ENCODE peak calls at places on chromosome 20, in ten cellular contexts. K is A549; N is NCI-H1436; C is amniotic stem cell; F is left cardiac atrium; W is mucosa of gallbladder; V is fibroblast of the aortic adventitia; G is stimulated activated CD4-positive, alpha-beta T cell treated with anti-CD3 and anti-CD28 coated beads, Interleukin-12 subunit alpha, Interleukin-12 subunit beta, amount 100 ng/mL, for 48 hours; O is body of pancreas; J is T follicular helper cell. B is an unnamed sample.

GRCh38 chr20:12838261-12838866 is 170.4 kb upstream of the SPTLC3 start:
- DNase-seq in K (peak), N (no peak), C (no peak), F (no peak), W (no peak), V (no peak), G (no peak), O (no peak), J (no peak), B (no peak)

GRCh38 chr20:47664744-47665143 is 120.5 kb downstream of the SULF2 start:
- DNase-seq in K (no peak), N (no peak), C (no peak), F (no peak), W (no peak), V (no peak), G (no peak), O (no peak), J (no peak), B (no peak)

GRCh38 chr20:37615507-37616425 is 78.1 kb upstream of the CTNNBL1 start:
- DNase-seq in K (peak), N (peak), C (no peak), F (no peak), W (no peak), V (no peak), G (peak), O (no peak), J (no peak), B (no peak)

GRCh38 chr20:36175016-36175415 is 20.5 kb downstream of the EPB41L1 start:
- DNase-seq in K (no peak), N (no peak), C (no peak), F (no peak), W (no peak), V (peak), G (no peak), O (no peak), J (no peak), B (peak)

GRCh38 chr20:23116301-23117089 is 30.4 kb upstream of the CD93 start:
- DNase-seq in K (no peak), N (no peak), C (peak), F (no peak), W (no peak), V (peak), G (no peak), O (no peak), J (no peak), B (peak)

GRCh38 chr20:47574616-47575401 is 73.1 kb downstream of the NCOA3 start:
- DNase-seq in K (peak), N (peak), C (no peak), F (no peak), W (no peak), V (no peak), G (no peak), O (peak), J (no peak), B (peak)

GRCh38 chr20:46491354-46491753 is 22.0 kb downstream of the ZNF334 start:
- DNase-seq in K (no peak), N (no peak), C (no peak), F (no peak), W (no peak), V (no peak), G (no peak), O (no peak), J (no peak), B (no peak)

GRCh38 chr20:15674253-15675145 is 898.7 kb downstream of the KIF16B start:
- DNase-seq in K (no peak), N (no peak), C (no peak), F (no peak), W (no peak), V (no peak), G (no peak), O (no peak), J (no peak), B (peak)

GRCh38 chr20:58026361-58026760 is 202.1 kb downstream of the ANKRD60 start:
- DNase-seq in K (no peak), N (no peak), C (no peak), F (no peak), W (no peak), V (no peak), G (no peak), O (no peak), J (no peak), B (no peak)

GRCh38 chr20:61853073-61854005 is 212.3 kb downstream of the TAF4 start:
- DNase-seq in K (no peak), N (no peak), C (no peak), F (no peak), W (no peak), V (no peak), G (no peak), O (no peak), J (no peak), B (no peak)

GRCh38 chr20:2386516-2387179 is 5.9 kb downstream of the TGM6 start:
- DNase-seq in K (no peak), N (no peak), C (peak), F (no peak), W (no peak), V (peak), G (no peak), O (no peak), J (no peak), B (peak)

GRCh38 chr20:17128206-17128605 is 98.6 kb upstream of the PCSK2 start:
- DNase-seq in K (no peak), N (no peak), C (no peak), F (no peak), W (no peak), V (no peak), G (no peak), O (no peak), J (no peak), B (no peak)

GRCh38 chr20:33663161-33664084 is 1.3 kb downstream of the C20orf144 start:
- DNase-seq in K (peak), N (peak), C (peak), F (peak), W (peak), V (peak), G (peak), O (peak), J (peak), B (peak)

GRCh38 chr20:37394543-37395410 is 48.8 kb downstream of the SRC start:
- DNase-seq in K (no peak), N (no peak), C (no peak), F (peak), W (no peak), V (no peak), G (no peak), O (peak), J (no peak), B (peak)

GRCh38 chr20:15708984-15709598 is 864.2 kb downstream of the KIF16B start:
- DNase-seq in K (peak), N (no peak), C (no peak), F (peak), W (peak), V (no peak), G (peak), O (peak), J (no peak), B (no peak)

GRCh38 chr20:63656451-63656850 is 1.7 kb upstream of the RTEL1 start:
- DNase-seq in K (no peak), N (no peak), C (no peak), F (no peak), W (no peak), V (no peak), G (no peak), O (no peak), J (no peak), B (no peak)

GRCh38 chr20:57913156-57913930 is 203.5 kb upstream of the PMEPA1 start:
- DNase-seq in K (no peak), N (no peak), C (no peak), F (no peak), W (no peak), V (no peak), G (no peak), O (no peak), J (no peak), B (no peak)

GRCh38 chr20:57616143-57616951 is 3.9 kb downstream of the ZBP1 start:
- DNase-seq in K (no peak), N (no peak), C (no peak), F (no peak), W (peak), V (no peak), G (no peak), O (no peak), J (no peak), B (no peak)

GRCh38 chr20:61419501-61419900 is 167.4 kb downstream of the CDH4 start:
- DNase-seq in K (no peak), N (no peak), C (no peak), F (no peak), W (no peak), V (no peak), G (no peak), O (no peak), J (no peak), B (no peak)

GRCh38 chr20:56439784-56440291 is 27.8 kb downstream of the CASS4 start:
- DNase-seq in K (no peak), N (no peak), C (peak), F (peak), W (peak), V (peak), G (no peak), O (peak), J (no peak), B (peak)

GRCh38 chr20:51042064-51042463 is 19.2 kb upstream of the KCNG1 start:
- DNase-seq in K (no peak), N (no peak), C (no peak), F (no peak), W (no peak), V (no peak), G (no peak), O (no peak), J (no peak), B (no peak)

GRCh38 chr20:63081351-63081750 is 74.6 kb upstream of the BHLHE23 start:
- DNase-seq in K (no peak), N (no peak), C (no peak), F (peak), W (no peak), V (no peak), G (no peak), O (no peak), J (no peak), B (no peak)

GRCh38 chr20:49181265-49181877 is 6.8 kb downstream of the STAU1 start:
- DNase-seq in K (no peak), N (no peak), C (no peak), F (no peak), W (no peak), V (no peak), G (no peak), O (no peak), J (no peak), B (no peak)

GRCh38 chr20:50277064-50277415 is 86.4 kb downstream of the CEBPB start:
- DNase-seq in K (no peak), N (no peak), C (no peak), F (no peak), W (no peak), V (no peak), G (no peak), O (no peak), J (no peak), B (no peak)

GRCh38 chr20:49381558-49382493 is 100.6 kb downstream of the KCNB1 start:
- DNase-seq in K (peak), N (no peak), C (no peak), F (peak), W (peak), V (peak), G (no peak), O (peak), J (no peak), B (peak)

GRCh38 chr20:57260959-57261357 is 5.5 kb downstream of the BMP7 start:
- DNase-seq in K (no peak), N (no peak), C (no peak), F (no peak), W (no peak), V (no peak), G (no peak), O (no peak), J (no peak), B (no peak)

GRCh38 chr20:59752101-59752586 is 147.8 kb downstream of the PHACTR3 start:
- DNase-seq in K (no peak), N (no peak), C (no peak), F (peak), W (no peak), V (no peak), G (no peak), O (no peak), J (no peak), B (no peak)

GRCh38 chr20:51661609-51662178 is 106.5 kb downstream of the ATP9A start:
- DNase-seq in K (peak), N (no peak), C (no peak), F (no peak), W (no peak), V (peak), G (peak), O (no peak), J (peak), B (peak)

B was measured in EL.